ENCODE peak calls at places on chromosomes 16 and 17, in nine cellular contexts. A is ovary, R is stomach, C is A549, Z is tibial nerve, S is suprapubic skin, J is H1, L is esophagus muscularis mucosa, V is K562. I is an unnamed sample.

GRCh38 chr16:30680326-30680725 is 18.6 kb upstream of the SRCAP start:
- DNase-seq in A (no peak), R (no peak), C (no peak), Z (no peak), S (no peak), J (no peak), L (no peak), V (no peak), I (no peak)

GRCh38 chr16:27179500-27180072 is 23.7 kb upstream of the KDM8 start:
- DNase-seq in A (peak; percentile 69), R (peak; percentile 88), C (peak; percentile 58), Z (peak; percentile 70), S (peak; percentile 92), J (peak; percentile 50), L (peak; percentile 94), V (peak; percentile 87), I (peak; percentile 93)

GRCh38 chr16:11079657-11080187 is 135.4 kb downstream of the CLEC16A start:
- DNase-seq in A (no peak), R (no peak), C (no peak), Z (no peak), S (no peak), J (no peak), L (no peak), V (no peak), I (peak; percentile 68)

GRCh38 chr17:79777844-79778503 is at the start of gene CBX2:
- DNase-seq in A (peak; percentile 91), R (peak; percentile 77), C (peak; percentile 92), Z (peak; percentile 39), S (no peak), J (no peak), L (no peak), V (peak; percentile 98), I (peak; percentile 86)

GRCh38 chr16:85380905-85381737 is 232.0 kb upstream of the GSE1 start:
- DNase-seq in A (no peak), R (no peak), C (no peak), Z (no peak), S (no peak), J (no peak), L (no peak), V (no peak), I (no peak)

GRCh38 chr16:85625485-85626117 is 12.5 kb downstream of the GSE1 start:
- DNase-seq in A (no peak), R (no peak), C (no peak), Z (no peak), S (no peak), J (no peak), L (no peak), V (no peak), I (no peak)

GRCh38 chr17:19354123-19354522 is 8.4 kb downstream of the B9D1 start:
- DNase-seq in A (no peak), R (no peak), C (no peak), Z (no peak), S (no peak), J (no peak), L (no peak), V (no peak), I (no peak)

GRCh38 chr17:75647061-75647460 is 13.8 kb downstream of the SMIM5 start:
- DNase-seq in A (no peak), R (no peak), C (no peak), Z (no peak), S (no peak), J (no peak), L (no peak), V (no peak), I (peak; percentile 28)

GRCh38 chr17:59872351-59872750 is 20.4 kb downstream of the TUBD1 start:
- DNase-seq in A (no peak), R (no peak), C (no peak), Z (no peak), S (no peak), J (no peak), L (no peak), V (no peak), I (no peak)

GRCh38 chr16:88264641-88265285 is 118.0 kb upstream of the ZNF469 start:
- DNase-seq in A (peak; percentile 94), R (peak; percentile 94), C (peak; percentile 56), Z (peak; percentile 93), S (peak; percentile 97), J (peak; percentile 19), L (peak; percentile 98), V (peak; percentile 72), I (peak; percentile 99)

GRCh38 chr17:82475458-82475857 is 16.9 kb downstream of the NARF start:
- DNase-seq in A (no peak), R (no peak), C (no peak), Z (no peak), S (no peak), J (no peak), L (no peak), V (peak; percentile 31), I (no peak)

GRCh38 chr17:21528031-21528684 is 152.0 kb downstream of the KCNJ12 start:
- DNase-seq in A (no peak), R (no peak), C (no peak), Z (no peak), S (no peak), J (no peak), L (no peak), V (no peak), I (no peak)

GRCh38 chr17:40951011-40951622 is 13.7 kb upstream of the KRT23 start:
- DNase-seq in A (no peak), R (no peak), C (no peak), Z (no peak), S (no peak), J (no peak), L (no peak), V (no peak), I (no peak)

GRCh38 chr17:33940769-33941168 is 314.3 kb upstream of the CCL2 start:
- DNase-seq in A (no peak), R (no peak), C (no peak), Z (no peak), S (no peak), J (no peak), L (no peak), V (no peak), I (no peak)

GRCh38 chr17:9291912-9292562 is 270.7 kb downstream of the NTN1 start:
- DNase-seq in A (peak; percentile 32), R (peak; percentile 42), C (peak; percentile 60), Z (peak; percentile 32), S (no peak), J (no peak), L (no peak), V (peak; percentile 20), I (peak; percentile 83)

DNA sequence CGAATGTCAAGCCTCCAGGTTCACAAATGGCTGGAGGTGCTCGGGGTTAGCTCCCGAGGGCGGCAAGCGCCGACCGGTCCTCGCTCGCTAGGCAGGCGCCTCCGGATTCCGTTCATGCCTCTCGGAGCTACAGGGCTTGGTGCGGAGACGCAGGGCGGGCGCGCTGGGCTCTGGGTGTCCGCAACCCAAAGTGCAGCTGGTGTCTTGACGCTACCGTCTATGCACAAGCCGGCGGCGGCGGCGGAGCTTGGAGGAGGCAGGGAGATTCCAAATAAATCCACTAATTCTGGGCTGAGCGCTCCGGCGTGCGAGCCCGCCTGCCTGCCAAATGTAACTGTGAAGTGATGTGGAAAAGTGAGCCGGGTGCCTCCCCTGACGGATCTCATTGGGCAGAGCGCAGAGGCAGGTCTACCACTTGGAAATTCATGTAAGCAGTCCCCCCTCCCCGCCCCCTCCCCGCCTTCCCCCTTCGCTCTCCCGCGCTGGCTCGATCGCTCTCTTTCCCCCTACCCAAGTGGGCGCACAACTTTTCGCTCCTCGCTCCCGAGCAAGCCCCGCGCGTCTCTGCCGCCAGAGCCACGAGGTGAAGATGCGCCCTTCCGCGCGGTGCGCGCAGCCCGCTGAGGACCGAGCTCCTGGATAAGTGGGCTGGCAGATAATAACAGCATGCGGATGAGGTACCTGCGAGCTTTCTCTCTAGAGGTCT is at the start of gene CDH8:
- DNase-seq in A (peak; percentile 19), R (no peak), C (no peak), Z (no peak), S (no peak), J (no peak), L (no peak), V (no peak), I (no peak)
- H3K4me3 ChIP-seq in A (no peak within 1 kb of the TSS), R (peak within 1 kb of the TSS; percentile 32), C (peak within 1 kb of the TSS; percentile 24), Z (no peak within 1 kb of the TSS), S (peak within 1 kb of the TSS; percentile 22), J (peak within 1 kb of the TSS; percentile 61), L (peak within 1 kb of the TSS; percentile 43), V (no peak within 1 kb of the TSS), I (peak within 1 kb of the TSS; percentile 38)

DNA sequence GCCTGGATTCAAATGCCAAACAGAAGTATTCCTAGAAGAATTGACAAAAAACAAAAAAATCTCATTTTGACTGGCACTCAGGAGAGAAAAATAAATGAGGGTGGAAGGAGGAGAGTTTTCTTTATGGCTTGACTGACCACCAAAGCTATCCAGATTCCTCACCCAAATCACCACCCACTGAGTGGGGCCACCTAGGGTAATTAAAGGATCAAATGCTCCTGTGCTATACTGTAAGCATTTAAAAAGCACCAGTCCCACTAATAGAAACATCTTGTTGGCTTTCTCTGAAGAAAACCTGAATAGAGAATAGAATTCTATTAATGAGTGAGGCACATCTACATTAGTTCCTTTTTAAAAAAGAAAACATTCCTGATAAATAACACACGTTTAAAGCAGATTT is 163.3 kb downstream of the ANKFN1 start:
- DNase-seq in A (no peak), R (no peak), C (no peak), Z (no peak), S (no peak), J (no peak), L (no peak), V (no peak), I (no peak)
- TF ChIP-seq EP300 in A (no peak), R (no peak), C (no peak), Z (no peak), S (no peak), J (no peak), L (no peak), V (no peak), I (no peak)

GRCh38 chr17:29640981-29641642 is 18.4 kb upstream of the CORO6 start:
- DNase-seq in A (no peak), R (no peak), C (no peak), Z (no peak), S (no peak), J (no peak), L (no peak), V (no peak), I (no peak)
- H3K4me3 ChIP-seq in A (no peak overlapping the region), R (no peak overlapping the region), C (no peak overlapping the region), Z (no peak overlapping the region), S (no peak overlapping the region), J (no peak overlapping the region), L (no peak overlapping the region), V (no peak overlapping the region), I (no peak overlapping the region)

DNA sequence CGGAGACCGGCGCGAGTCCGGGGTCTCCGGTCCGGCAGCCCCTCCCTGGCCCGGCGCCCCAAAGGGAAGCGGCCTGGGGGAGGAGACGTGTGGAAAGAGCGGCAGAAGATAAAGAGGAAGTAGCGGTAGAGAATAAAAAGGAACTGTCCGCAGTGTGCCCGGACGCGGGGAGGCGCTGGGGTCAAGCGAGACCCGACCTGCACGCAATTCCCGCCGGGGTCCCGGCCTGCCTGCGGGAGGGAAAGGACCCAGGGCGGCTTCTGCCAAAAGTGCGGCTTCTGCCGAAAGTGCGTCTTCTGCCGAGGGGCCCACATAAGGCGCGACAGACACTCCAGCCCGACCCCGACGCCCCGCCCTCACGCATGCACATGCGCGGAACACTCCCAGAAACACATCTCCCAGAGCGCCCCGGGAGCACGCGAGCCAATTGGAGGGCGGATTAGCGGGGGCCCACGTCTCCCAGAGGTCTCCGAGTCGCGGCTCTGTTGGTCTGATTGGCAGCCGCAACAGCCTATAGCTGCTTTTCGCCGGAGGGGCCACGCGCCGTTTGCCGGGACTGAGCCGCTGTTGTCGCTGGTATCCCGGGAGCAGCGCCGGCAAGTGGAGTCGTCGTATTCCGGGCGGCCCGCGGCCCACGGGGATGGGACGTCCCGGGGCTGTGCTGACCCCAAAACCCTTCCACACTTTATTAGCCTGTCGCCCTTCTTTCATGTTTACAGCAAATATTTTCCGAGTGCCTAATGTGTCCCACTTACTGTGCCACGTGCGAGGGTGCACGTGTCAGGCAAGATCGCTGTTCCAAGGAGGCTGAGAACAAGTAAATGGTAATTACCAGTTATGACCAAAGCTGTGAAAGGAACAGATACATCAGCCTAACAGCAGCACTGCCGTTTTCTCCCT is 8.0 kb upstream of the MEFV start:
- DNase-seq in A (peak; percentile 97), R (peak; percentile 95), C (peak; percentile 65), Z (peak; percentile 78), S (peak; percentile 95), J (peak; percentile 91), L (peak; percentile 98), V (peak; percentile 97), I (peak; percentile 99)
- TF ChIP-seq EP300 in A (no peak), R (no peak), C (no peak), Z (peak; percentile 29), S (no peak), J (no peak), L (no peak), V (no peak), I (no peak)

I was measured in sigmoid colon.